ENCODE peak calls at places on chromosome 15, in five cellular contexts. D, Y, T, K and Q are unnamed samples.

GRCh38 chr15:69167218-69167842 is 6.9 kb downstream of the GLCE start:
- DNase-seq in D (no peak), Y (no peak), T (no peak), K (no peak), Q (no peak)

GRCh38 chr15:73142802-73143762 is 90.8 kb downstream of the NEO1 start:
- DNase-seq in D (no peak), Y (no peak), T (no peak), K (no peak), Q (no peak)

GRCh38 chr15:85475317-85475701 is 94.9 kb downstream of the AKAP13 start:
- DNase-seq in D (no peak), Y (no peak), T (no peak), K (no peak), Q (no peak)

GRCh38 chr15:89772933-89773583 is 3.1 kb upstream of the MESP2 start:
- DNase-seq in D (no peak), Y (peak; percentile 58), T (no peak), K (no peak), Q (no peak)

GRCh38 chr15:46441294-46442062 is 806.6 kb downstream of the SQOR start:
- DNase-seq in D (no peak), Y (no peak), T (no peak), K (peak; percentile 22), Q (no peak)

GRCh38 chr15:70762469-70763119 is 764 bp downstream of the UACA start:
- DNase-seq in D (peak; percentile 79), Y (peak; percentile 63), T (peak; percentile 14), K (no peak), Q (no peak)

GRCh38 chr15:65466901-65467300 is 44.2 kb upstream of the IGDCC4 start:
- DNase-seq in D (no peak), Y (no peak), T (no peak), K (no peak), Q (no peak)

GRCh38 chr15:35182841-35183479 is 97.9 kb upstream of the NANOGP8 start:
- DNase-seq in D (no peak), Y (no peak), T (no peak), K (no peak), Q (peak; percentile 79)

GRCh38 chr15:80325206-80325605 is 73.2 kb upstream of the CTXND1 start:
- DNase-seq in D (no peak), Y (no peak), T (no peak), K (no peak), Q (no peak)

GRCh38 chr15:65653781-65654521 is 32.2 kb downstream of the SLC24A1 start:
- DNase-seq in D (no peak), Y (peak; percentile 48), T (no peak), K (no peak), Q (no peak)

GRCh38 chr15:56468271-56468912 is 3.5 kb upstream of the MNS1 start:
- DNase-seq in D (no peak), Y (no peak), T (no peak), K (no peak), Q (no peak)

GRCh38 chr15:47685141-47685870 is 32.0 kb upstream of the SEMA6D start:
- DNase-seq in D (no peak), Y (peak; percentile 20), T (no peak), K (peak; percentile 37), Q (no peak)

GRCh38 chr15:68210821-68211655 is 5.9 kb upstream of the CALML4 start:
- DNase-seq in D (peak; percentile 81), Y (no peak), T (peak; percentile 85), K (no peak), Q (peak; percentile 80)

GRCh38 chr15:52217186-52217585 is 26.0 kb upstream of the GNB5 start:
- DNase-seq in D (peak; percentile 60), Y (no peak), T (peak; percentile 23), K (no peak), Q (peak; percentile 85)

GRCh38 chr15:100905855-100906254 is 13.3 kb upstream of the LRRK1 start:
- DNase-seq in D (no peak), Y (no peak), T (no peak), K (no peak), Q (no peak)

GRCh38 chr15:45276851-45277250 is 24.8 kb downstream of the SLC28A2 start:
- DNase-seq in D (no peak), Y (peak; percentile 18), T (no peak), K (no peak), Q (peak; percentile 77)

GRCh38 chr15:92954578-92954977 is 54.5 kb downstream of the CHD2 start:
- DNase-seq in D (no peak), Y (no peak), T (no peak), K (no peak), Q (no peak)

GRCh38 chr15:88908697-88909621 is 4.2 kb downstream of the MFGE8 start:
- DNase-seq in D (no peak), Y (no peak), T (no peak), K (no peak), Q (no peak)